ENCODE peak calls at places on chromosomes 3 and 15, in seven cellular contexts. A is fibroblast of lung, J is keratinocyte, P is heart left ventricle, M is cardiac muscle cell, U is neural progenitor cell, S is tibial nerve. B is an unnamed sample.

GRCh38 chr15:35514759-35515158 is 31.2 kb downstream of the DPH6 start:
- DNase-seq in A (peak), J (no peak), P (no peak), M (peak), U (no peak), S (no peak), B (no peak)

GRCh38 chr3:191139771-191140170 is 59.3 kb upstream of the OSTN start:
- DNase-seq in A (no peak), J (no peak), P (no peak), M (no peak), U (no peak), S (no peak), B (no peak)

GRCh38 chr3:52682016-52682415 is 3.7 kb downstream of the PBRM1 start:
- DNase-seq in A (peak), J (no peak), P (no peak), M (peak), U (peak), S (no peak), B (no peak)

GRCh38 chr3:43531835-43532234 is 90.0 kb downstream of the ANO10 start:
- DNase-seq in A (peak), J (no peak), P (no peak), M (peak), U (no peak), S (no peak), B (peak)

GRCh38 chr3:16768956-16769355 is 115.8 kb upstream of the PLCL2 start:
- DNase-seq in A (peak), J (no peak), P (no peak), M (peak), U (peak), S (no peak), B (no peak)

GRCh38 chr15:60520041-60520824 is 41.3 kb upstream of the ICE2 start:
- DNase-seq in A (peak), J (no peak), P (no peak), M (no peak), U (no peak), S (no peak), B (no peak)

GRCh38 chr3:137263982-137264777 is 306.4 kb downstream of the IL20RB start:
- DNase-seq in A (no peak), J (no peak), P (peak), M (no peak), U (peak), S (no peak), B (no peak)

GRCh38 chr3:54271118-54271517 is 148.8 kb downstream of the CACNA2D3 start:
- DNase-seq in A (no peak), J (no peak), P (no peak), M (no peak), U (no peak), S (no peak), B (no peak)

GRCh38 chr3:4675704-4676103 is 182.6 kb downstream of the ITPR1 start:
- DNase-seq in A (no peak), J (no peak), P (no peak), M (no peak), U (no peak), S (no peak), B (no peak)

GRCh38 chr3:30286811-30287210 is 319.6 kb upstream of the TGFBR2 start:
- DNase-seq in A (peak), J (no peak), P (no peak), M (peak), U (no peak), S (no peak), B (no peak)

GRCh38 chr15:68427961-68428360 is 4.0 kb downstream of the ITGA11 start:
- DNase-seq in A (no peak), J (no peak), P (no peak), M (no peak), U (no peak), S (no peak), B (no peak)

GRCh38 chr15:60379466-60380274 is 18.1 kb downstream of the ANXA2 start:
- DNase-seq in A (peak), J (no peak), P (no peak), M (peak), U (peak), S (no peak), B (peak)

GRCh38 chr15:84643838-84644237 is 10.2 kb downstream of the WDR73 start:
- DNase-seq in A (no peak), J (no peak), P (no peak), M (no peak), U (no peak), S (no peak), B (no peak)

GRCh38 chr15:84634228-84634837 is 19.8 kb downstream of the WDR73 start:
- DNase-seq in A (no peak), J (no peak), P (no peak), M (no peak), U (no peak), S (no peak), B (no peak)

GRCh38 chr15:84633311-84634227 is 20.5 kb downstream of the WDR73 start:
- DNase-seq in A (peak), J (no peak), P (peak), M (peak), U (peak), S (peak), B (peak)

GRCh38 chr15:84638103-84638502 is 16.0 kb downstream of the WDR73 start:
- DNase-seq in A (peak), J (no peak), P (no peak), M (no peak), U (no peak), S (no peak), B (no peak)
- TF ChIP-seq CTCF in A (no peak), J (peak), P (no peak), M (no peak), U (no peak), S (no peak), B (no peak)

DNA sequence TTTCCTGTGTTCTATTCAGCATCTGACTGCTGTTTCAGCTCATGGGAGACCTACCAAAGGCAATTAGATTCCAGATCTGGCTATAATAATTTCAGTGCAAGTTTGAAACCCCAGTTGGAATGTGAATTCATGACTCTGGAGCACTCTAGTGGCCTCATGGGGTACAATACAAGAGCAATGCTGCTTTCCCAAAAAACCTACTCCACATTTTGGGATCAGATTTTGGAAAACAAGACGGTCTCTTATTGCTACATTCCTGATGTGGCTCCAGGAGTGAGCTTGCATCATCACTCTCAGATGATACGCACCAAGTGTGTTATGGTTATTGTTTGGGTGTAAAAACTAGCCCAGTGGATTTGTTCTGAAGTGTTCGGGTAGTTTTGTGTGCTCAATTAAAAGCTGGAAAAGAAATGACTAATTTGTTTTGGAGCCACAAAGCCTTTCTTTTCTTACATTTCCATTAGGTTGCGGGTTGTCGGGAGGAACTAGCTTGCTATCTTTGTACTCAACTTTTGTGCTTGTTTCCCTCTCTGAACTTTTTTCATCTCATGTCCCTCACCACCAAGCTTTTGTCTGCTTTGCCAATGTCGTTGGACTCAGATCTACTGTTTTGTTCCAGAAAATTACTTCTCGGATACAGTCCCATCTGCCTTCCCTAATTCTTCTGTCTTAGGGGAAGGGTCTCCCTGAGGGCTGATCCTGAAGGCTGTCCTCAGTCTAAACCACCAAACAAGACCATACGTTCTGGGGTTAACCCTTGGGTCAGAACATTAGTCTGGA is 272.1 kb downstream of the BBX start:
- DNase-seq in A (no peak), J (no peak), P (no peak), M (peak), U (no peak), S (peak), B (no peak)
- TF ChIP-seq CTCF in A (peak), J (no peak), P (peak), M (peak), U (peak), S (no peak), B (peak)

DNA sequence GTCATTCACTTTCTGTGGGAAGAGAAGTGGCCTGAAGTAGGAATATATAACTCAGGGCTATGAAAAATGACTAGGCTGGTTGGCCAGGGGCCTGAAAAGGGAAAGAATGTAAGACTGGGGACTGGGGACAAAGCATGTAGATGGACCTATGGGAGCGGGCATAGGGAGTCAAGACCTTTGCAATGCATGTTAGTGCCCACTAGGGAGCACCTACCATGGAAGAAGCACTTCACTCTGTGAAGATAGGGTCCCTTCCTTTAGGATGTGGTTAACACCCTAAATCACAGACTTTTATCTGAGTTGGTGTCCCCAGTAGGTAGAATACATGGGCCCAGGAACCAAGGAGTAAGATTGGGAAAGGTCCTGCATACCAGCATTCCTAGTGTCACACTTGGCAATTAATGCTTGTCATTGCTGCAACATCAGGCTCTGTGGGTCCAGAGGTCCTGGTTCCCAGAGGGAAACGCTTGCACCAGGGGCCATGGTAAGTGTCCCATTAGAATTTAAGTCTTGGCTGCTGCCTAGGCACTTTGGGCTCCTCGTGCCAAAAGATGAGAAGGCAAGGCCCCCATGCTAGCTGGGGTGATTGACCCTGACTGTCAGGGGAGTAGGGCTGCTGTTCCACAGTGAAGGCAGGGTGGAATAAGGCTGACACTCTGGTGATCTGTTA is 79.6 kb downstream of the CRYGS start:
- DNase-seq in A (no peak), J (no peak), P (no peak), M (no peak), U (no peak), S (no peak), B (no peak)
- TF ChIP-seq CTCF in A (no peak), J (peak), P (no peak), M (peak), U (peak), S (no peak), B (no peak)

DNA sequence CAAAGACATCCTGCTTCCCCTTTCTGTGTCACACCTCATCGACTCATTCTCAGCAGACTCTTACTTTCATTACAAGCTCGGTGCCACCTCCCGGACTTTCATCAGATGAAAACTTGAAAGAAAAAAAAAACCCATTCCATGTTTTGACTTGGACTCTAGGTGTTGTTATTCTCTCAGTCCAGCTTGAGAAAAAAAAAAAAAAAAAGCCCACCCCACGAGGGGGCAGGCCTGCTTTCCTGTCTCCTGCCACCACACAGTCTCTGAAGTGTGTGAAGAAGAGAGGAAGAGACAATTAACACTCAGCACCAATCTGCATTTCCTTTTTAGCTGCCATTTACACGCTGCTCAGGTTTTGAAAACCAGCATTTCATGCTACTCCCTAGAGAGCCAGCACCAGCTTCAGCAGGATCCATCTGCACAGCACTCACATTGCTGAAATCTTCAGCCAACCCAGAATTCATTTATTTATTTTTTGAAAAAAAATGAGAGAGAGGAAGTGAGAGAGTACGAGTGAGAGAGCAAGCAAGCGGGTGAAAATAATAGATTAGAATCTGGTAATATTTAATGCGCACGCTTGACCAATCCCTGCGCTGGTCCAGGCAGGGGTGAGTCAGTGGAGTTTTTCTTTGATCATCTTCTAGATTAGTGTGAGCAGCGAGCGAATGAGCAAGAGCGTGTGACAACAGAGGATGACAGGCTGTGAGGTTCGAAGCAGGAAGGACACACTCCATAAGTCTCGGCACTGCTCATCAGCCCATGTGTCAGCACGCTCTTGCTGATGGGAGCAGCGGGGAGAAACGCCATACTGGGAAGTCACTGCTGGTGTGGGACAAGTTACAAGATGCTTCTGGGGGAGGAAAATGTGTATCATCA is 23.5 kb downstream of the ZNF80 start:
- DNase-seq in A (peak), J (no peak), P (no peak), M (peak), U (no peak), S (no peak), B (peak)
- TF ChIP-seq CTCF in A (no peak), J (no peak), P (no peak), M (peak), U (no peak), S (no peak), B (no peak)

DNA sequence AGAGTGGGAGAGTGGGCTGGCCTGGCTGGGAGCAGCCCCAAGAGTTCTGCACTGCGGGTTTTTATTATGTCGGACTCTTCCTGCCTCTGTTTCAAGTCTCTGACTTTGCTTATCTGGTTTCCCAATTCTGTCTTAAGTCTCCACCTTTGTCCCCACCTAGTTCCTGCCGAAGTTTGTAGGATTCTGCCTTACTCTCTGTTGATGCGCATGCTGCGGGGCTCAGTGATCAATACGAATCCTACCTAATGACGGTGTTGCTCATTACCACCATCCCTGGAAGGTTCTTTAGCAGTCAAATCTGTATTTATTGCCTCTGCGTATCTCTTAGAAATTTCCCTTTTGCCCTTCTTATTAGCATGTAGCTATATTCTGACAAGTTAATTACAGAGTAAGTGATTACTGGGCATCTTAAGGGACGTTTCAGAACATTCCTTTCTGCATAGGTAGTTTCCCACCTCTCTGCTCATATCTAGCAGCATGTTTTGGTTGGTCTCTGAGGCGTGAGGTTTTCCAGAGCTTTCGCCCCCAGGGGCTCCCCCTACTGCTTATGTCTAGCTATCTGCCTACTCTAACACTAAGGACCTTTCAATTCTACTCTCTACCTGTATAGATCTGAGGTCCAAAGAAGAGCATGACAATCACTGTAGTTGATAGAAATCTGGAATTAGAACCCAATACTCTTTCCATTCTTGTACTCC is 236.0 kb upstream of the EIF1B start:
- DNase-seq in A (no peak), J (no peak), P (no peak), M (no peak), U (no peak), S (no peak), B (no peak)
- TF ChIP-seq CTCF in A (no peak), J (peak), P (no peak), M (peak), U (peak), S (no peak), B (no peak)

GRCh38 chr3:77319711-77320110 is 279.8 kb downstream of the ROBO2 start:
- DNase-seq in A (peak), J (no peak), P (no peak), M (peak), U (peak), S (no peak), B (no peak)
- TF ChIP-seq CTCF in A (peak), J (peak), P (no peak), M (no peak), U (peak), S (no peak), B (peak)

DNA sequence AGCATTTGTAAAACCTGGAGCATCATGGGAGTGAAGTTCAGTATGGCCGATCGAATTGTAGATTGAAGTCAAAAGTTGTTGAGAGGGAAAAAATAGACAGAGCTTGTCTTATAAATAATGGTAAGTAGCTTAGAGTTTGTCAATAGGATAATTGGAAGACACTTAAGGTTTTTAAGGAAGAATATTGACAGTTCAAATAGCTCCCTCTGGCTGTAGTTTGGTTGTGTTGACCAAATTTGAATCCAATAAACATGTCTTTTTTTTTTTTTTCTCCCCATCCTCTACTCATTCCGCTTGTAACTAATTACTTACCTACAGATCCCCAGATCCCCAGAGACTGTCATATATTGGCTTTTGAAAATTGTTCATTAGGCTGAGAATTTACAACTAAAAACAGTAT is 677.0 kb downstream of the AGBL1 start:
- DNase-seq in A (no peak), J (no peak), P (no peak), M (no peak), U (no peak), S (no peak), B (no peak)
- TF ChIP-seq CTCF in A (no peak), J (no peak), P (no peak), M (no peak), U (peak), S (no peak), B (no peak)

GRCh38 chr3:119808244-119808643 is 26.3 kb downstream of the NR1I2 start:
- DNase-seq in A (no peak), J (no peak), P (no peak), M (no peak), U (no peak), S (no peak), B (no peak)

GRCh38 chr3:119812491-119813058 is 30.7 kb downstream of the NR1I2 start:
- DNase-seq in A (no peak), J (no peak), P (no peak), M (no peak), U (no peak), S (no peak), B (no peak)

GRCh38 chr3:119809249-119810017 is 27.5 kb downstream of the NR1I2 start:
- DNase-seq in A (no peak), J (no peak), P (no peak), M (no peak), U (no peak), S (no peak), B (no peak)

GRCh38 chr3:119808843-119809242 is 26.9 kb downstream of the NR1I2 start:
- DNase-seq in A (no peak), J (no peak), P (no peak), M (no peak), U (no peak), S (no peak), B (no peak)

GRCh38 chr3:119810018-119810435 is 28.1 kb downstream of the NR1I2 start:
- DNase-seq in A (peak), J (no peak), P (peak), M (peak), U (no peak), S (no peak), B (no peak)
- TF ChIP-seq CTCF in A (peak), J (peak), P (no peak), M (peak), U (no peak), S (no peak), B (peak)

DNA sequence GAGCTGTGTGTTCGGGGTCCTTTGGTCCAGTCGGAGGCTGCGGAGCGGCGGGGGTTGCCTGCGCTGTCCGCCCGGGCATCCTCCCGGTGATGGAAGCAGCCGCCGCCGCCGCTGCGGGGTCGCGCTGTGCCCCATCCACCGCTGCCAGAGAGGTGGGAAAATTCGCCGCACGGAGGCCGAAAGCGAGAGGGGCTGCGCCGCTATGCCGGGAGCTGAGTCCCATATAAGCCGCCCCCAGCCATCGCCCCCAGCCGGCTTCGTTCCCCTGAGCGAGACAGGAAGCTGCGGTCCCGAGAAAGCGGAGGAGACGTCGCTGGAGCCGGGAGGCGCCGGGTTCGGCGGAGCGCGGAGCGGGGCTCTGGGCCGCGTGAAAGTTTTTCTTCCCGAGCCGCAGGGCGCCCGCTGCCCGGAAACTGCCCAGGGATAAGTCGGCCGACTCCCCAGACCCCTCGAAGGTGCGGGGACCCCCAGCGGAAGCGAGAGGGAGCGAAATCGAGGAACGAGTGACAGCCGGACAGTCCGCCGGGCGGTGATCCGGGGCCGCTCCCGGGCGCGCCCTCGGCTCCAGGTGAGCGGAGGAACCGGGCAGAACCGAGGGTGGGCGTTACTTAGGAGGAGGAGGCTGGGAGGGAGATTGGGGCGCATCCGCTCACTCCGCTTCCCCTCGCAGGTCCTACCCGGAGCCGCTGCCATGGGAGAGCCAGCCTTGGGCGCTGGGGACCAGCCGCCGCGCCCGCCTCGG is 574 bp downstream of the CHST2 start:
- DNase-seq in A (peak), J (no peak), P (peak), M (peak), U (peak), S (no peak), B (no peak)
- TF ChIP-seq CTCF in A (no peak), J (no peak), P (no peak), M (peak), U (peak), S (no peak), B (no peak)

DNA sequence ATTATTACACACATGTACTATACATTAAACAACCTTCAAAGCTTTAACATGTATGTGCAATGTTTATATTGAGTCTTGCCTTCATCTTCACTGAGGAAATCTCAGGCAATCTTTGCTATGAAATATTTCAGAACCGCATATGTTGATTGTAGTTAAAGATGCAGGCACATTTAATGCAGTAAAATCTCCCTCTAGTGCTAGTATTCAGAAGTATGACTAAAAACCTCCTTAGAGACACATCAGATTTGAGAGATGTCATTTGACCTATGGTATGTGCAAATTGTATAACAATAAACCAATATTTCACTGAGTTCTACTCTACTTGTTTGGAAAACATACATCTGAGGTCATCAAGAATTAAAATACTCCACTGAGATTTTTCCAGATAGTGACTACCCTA is 123.8 kb upstream of the C15orf61 start:
- DNase-seq in A (no peak), J (no peak), P (no peak), M (no peak), U (no peak), S (no peak), B (no peak)
- TF ChIP-seq CTCF in A (peak), J (no peak), P (no peak), M (no peak), U (no peak), S (no peak), B (no peak)